ENCODE peak calls at places on chromosome 13, in seven cellular contexts. E is AG04450, J is pancreas, L is hepatocyte, S is thoracic aorta, H is suprapubic skin, N is neuronal stem cell. W is an unnamed sample.

GRCh38 chr13:96053003-96053703 is at the start of gene UGGT2:
- DNase-seq in E (peak), J (peak), L (peak), S (peak), H (peak), N (peak), W (peak)

GRCh38 chr13:96991072-96991471 is 3.2 kb downstream of the OXGR1 start:
- DNase-seq in E (no peak), J (no peak), L (no peak), S (no peak), H (no peak), N (no peak), W (no peak)

GRCh38 chr13:113500530-113501265 is 10.2 kb upstream of the DCUN1D2 start:
- DNase-seq in E (no peak), J (no peak), L (no peak), S (no peak), H (no peak), N (no peak), W (no peak)

GRCh38 chr13:41609828-41610227 is 152.5 kb downstream of the RGCC start:
- DNase-seq in E (no peak), J (no peak), L (no peak), S (no peak), H (no peak), N (no peak), W (no peak)

GRCh38 chr13:42577538-42577937 is 3.6 kb downstream of the TNFSF11 start:
- DNase-seq in E (no peak), J (no peak), L (no peak), S (no peak), H (no peak), N (no peak), W (no peak)

GRCh38 chr13:69331245-69331644 is 776.4 kb upstream of the ATXN8OS start:
- DNase-seq in E (no peak), J (no peak), L (no peak), S (no peak), H (no peak), N (no peak), W (no peak)

GRCh38 chr13:89969996-89970709 is 1377.3 kb upstream of the MIR17HG start:
- DNase-seq in E (no peak), J (no peak), L (no peak), S (no peak), H (no peak), N (no peak), W (no peak)

GRCh38 chr13:112719016-112719415 is 29.2 kb downstream of the ATP11A start:
- DNase-seq in E (no peak), J (no peak), L (no peak), S (no peak), H (no peak), N (no peak), W (no peak)

GRCh38 chr13:47133024-47133445 is 236.2 kb upstream of the HTR2A start:
- DNase-seq in E (no peak), J (no peak), L (no peak), S (no peak), H (no peak), N (no peak), W (no peak)

GRCh38 chr13:109494955-109495354 is 291.4 kb downstream of the IRS2 start:
- DNase-seq in E (no peak), J (no peak), L (no peak), S (no peak), H (no peak), N (no peak), W (no peak)

GRCh38 chr13:80037505-80037888 is 303.4 kb downstream of the SPRY2 start:
- DNase-seq in E (peak), J (no peak), L (peak), S (no peak), H (no peak), N (no peak), W (peak)

GRCh38 chr13:39370554-39370953 is 232.4 kb downstream of the LHFPL6 start:
- DNase-seq in E (no peak), J (no peak), L (peak), S (no peak), H (no peak), N (no peak), W (no peak)

GRCh38 chr13:71695662-71696061 is 171.3 kb downstream of the DACH1 start:
- DNase-seq in E (no peak), J (no peak), L (no peak), S (no peak), H (no peak), N (no peak), W (no peak)

GRCh38 chr13:44726777-44727176 is 150.6 kb upstream of the TSC22D1 start:
- DNase-seq in E (no peak), J (no peak), L (no peak), S (no peak), H (no peak), N (no peak), W (no peak)

GRCh38 chr13:30464496-30465351 is 1.0 kb downstream of the HMGB1 start:
- DNase-seq in E (peak), J (peak), L (peak), S (peak), H (peak), N (peak), W (no peak)

GRCh38 chr13:113917523-113918371 is 53.9 kb upstream of the GAS6 start:
- DNase-seq in E (no peak), J (no peak), L (no peak), S (no peak), H (peak), N (no peak), W (no peak)

GRCh38 chr13:90201198-90201597 is 1146.3 kb upstream of the MIR17HG start:
- DNase-seq in E (no peak), J (no peak), L (peak), S (no peak), H (no peak), N (no peak), W (no peak)

GRCh38 chr13:101452519-101453485 is at the start of gene ITGBL1:
- DNase-seq in E (no peak), J (no peak), L (no peak), S (no peak), H (peak), N (no peak), W (peak)

GRCh38 chr13:39599842-39600241 is 3.2 kb downstream of the LHFPL6 start:
- DNase-seq in E (no peak), J (no peak), L (no peak), S (no peak), H (no peak), N (no peak), W (no peak)

GRCh38 chr13:34162545-34162936 is 344.6 kb downstream of the RFC3 start:
- DNase-seq in E (no peak), J (no peak), L (no peak), S (no peak), H (no peak), N (no peak), W (no peak)

GRCh38 chr13:50713849-50714248 is 129.6 kb downstream of the DLEU7 start:
- DNase-seq in E (peak), J (no peak), L (no peak), S (no peak), H (no peak), N (no peak), W (no peak)

GRCh38 chr13:29817604-29818378 is 32.6 kb downstream of the UBL3 start:
- DNase-seq in E (no peak), J (no peak), L (no peak), S (no peak), H (no peak), N (no peak), W (no peak)

GRCh38 chr13:104810242-104810641 is 1725.2 kb downstream of the EFNB2 start:
- DNase-seq in E (no peak), J (no peak), L (no peak), S (no peak), H (no peak), N (no peak), W (no peak)

GRCh38 chr13:73331556-73331955 is 272.8 kb downstream of the KLF5 start:
- DNase-seq in E (no peak), J (no peak), L (no peak), S (no peak), H (no peak), N (no peak), W (no peak)

GRCh38 chr13:41132512-41133152 is at the start of gene KBTBD6:
- DNase-seq in E (peak), J (peak), L (peak), S (peak), H (peak), N (peak), W (peak)

GRCh38 chr13:106178816-106179215 is 356.6 kb downstream of the EFNB2 start:
- DNase-seq in E (no peak), J (no peak), L (no peak), S (no peak), H (no peak), N (no peak), W (no peak)

GRCh38 chr13:90884066-90884465 is 463.4 kb upstream of the MIR17HG start:
- DNase-seq in E (no peak), J (no peak), L (no peak), S (no peak), H (no peak), N (no peak), W (no peak)

GRCh38 chr13:110938662-110939421 is 24.0 kb upstream of the ANKRD10 start:
- DNase-seq in E (no peak), J (no peak), L (no peak), S (no peak), H (no peak), N (no peak), W (no peak)

GRCh38 chr13:105059786-105060185 is 1475.7 kb downstream of the EFNB2 start:
- DNase-seq in E (no peak), J (no peak), L (no peak), S (no peak), H (no peak), N (no peak), W (no peak)

GRCh38 chr13:113117956-113118327 is 4.7 kb upstream of the F10 start:
- DNase-seq in E (no peak), J (no peak), L (no peak), S (no peak), H (peak), N (no peak), W (no peak)

GRCh38 chr13:97256343-97256783 is 34.2 kb downstream of the MBNL2 start:
- DNase-seq in E (peak), J (peak), L (peak), S (no peak), H (no peak), N (no peak), W (no peak)

GRCh38 chr13:49218493-49219051 is 1.6 kb upstream of the MLNR start:
- DNase-seq in E (no peak), J (no peak), L (no peak), S (no peak), H (no peak), N (peak), W (no peak)

GRCh38 chr13:19680751-19681150 is 47.3 kb downstream of the MPHOSPH8 start:
- DNase-seq in E (no peak), J (no peak), L (no peak), S (no peak), H (no peak), N (no peak), W (no peak)

GRCh38 chr13:39201075-39201630 is 162.9 kb downstream of the NHLRC3 start:
- DNase-seq in E (no peak), J (no peak), L (no peak), S (no peak), H (no peak), N (no peak), W (no peak)

GRCh38 chr13:20873348-20873747 is 29.2 kb downstream of the XPO4 start:
- DNase-seq in E (no peak), J (no peak), L (no peak), S (no peak), H (no peak), N (peak), W (no peak)

GRCh38 chr13:20353973-20354372 is 121.9 kb upstream of the GJB6 start:
- DNase-seq in E (no peak), J (no peak), L (no peak), S (no peak), H (no peak), N (no peak), W (no peak)

GRCh38 chr13:43687038-43687437 is 99.7 kb downstream of the ENOX1 start:
- DNase-seq in E (no peak), J (no peak), L (no peak), S (no peak), H (no peak), N (no peak), W (no peak)

GRCh38 chr13:29532136-29532535 is 63.4 kb downstream of the SLC7A1 start:
- DNase-seq in E (no peak), J (no peak), L (no peak), S (no peak), H (no peak), N (no peak), W (no peak)

GRCh38 chr13:112893570-112894422 is 75.2 kb upstream of the MCF2L start:
- DNase-seq in E (no peak), J (peak), L (peak), S (no peak), H (no peak), N (peak), W (peak)

GRCh38 chr13:102569488-102569887 is 27.3 kb upstream of the TPP2 start:
- DNase-seq in E (no peak), J (no peak), L (no peak), S (no peak), H (no peak), N (no peak), W (no peak)
- H3K4me3 ChIP-seq in E (no peak), J (no peak), L (no peak), S (no peak), H (no peak), N (no peak), W (no peak)

DNA sequence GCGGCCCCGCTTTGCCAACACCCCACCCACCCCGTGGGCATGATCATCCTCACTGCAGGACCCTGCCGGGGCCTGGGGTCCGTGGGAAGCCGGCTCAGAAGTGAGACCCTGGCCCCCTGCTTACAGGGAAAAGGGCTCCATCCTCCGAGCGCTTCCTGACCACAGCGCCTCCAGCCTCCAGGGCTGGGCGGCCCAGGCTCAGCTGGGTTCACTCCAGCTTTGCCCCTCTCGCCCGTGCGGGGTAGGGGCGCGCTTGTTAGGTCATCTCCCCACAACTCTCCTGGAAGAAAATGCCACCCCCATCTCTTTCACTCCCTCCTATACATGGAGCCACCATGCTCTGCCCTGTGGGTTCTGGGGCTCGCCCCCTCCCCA is 6.6 kb upstream of the C1QTNF9B start:
- DNase-seq in E (no peak), J (no peak), L (no peak), S (no peak), H (no peak), N (no peak), W (no peak)
- H3K4me3 ChIP-seq in E (no peak), J (no peak), L (no peak), S (peak), H (peak), N (no peak), W (no peak)

GRCh38 chr13:99983401-99984133 is 2.0 kb downstream of the ZIC2 start:
- DNase-seq in E (no peak), J (no peak), L (peak), S (no peak), H (no peak), N (no peak), W (no peak)
- H3K4me3 ChIP-seq in E (no peak), J (no peak), L (no peak), S (no peak), H (no peak), N (peak), W (no peak)

GRCh38 chr13:77810430-77810829 is 108.2 kb downstream of the EDNRB start:
- DNase-seq in E (no peak), J (no peak), L (no peak), S (no peak), H (no peak), N (no peak), W (no peak)
- H3K4me3 ChIP-seq in E (no peak), J (no peak), L (no peak), S (no peak), H (no peak), N (no peak), W (no peak)

GRCh38 chr13:35672611-35673010 is 196.1 kb upstream of the MAB21L1 start:
- DNase-seq in E (no peak), J (no peak), L (no peak), S (no peak), H (no peak), N (no peak), W (no peak)
- H3K4me3 ChIP-seq in E (no peak), J (no peak), L (no peak), S (no peak), H (no peak), N (no peak), W (no peak)

DNA sequence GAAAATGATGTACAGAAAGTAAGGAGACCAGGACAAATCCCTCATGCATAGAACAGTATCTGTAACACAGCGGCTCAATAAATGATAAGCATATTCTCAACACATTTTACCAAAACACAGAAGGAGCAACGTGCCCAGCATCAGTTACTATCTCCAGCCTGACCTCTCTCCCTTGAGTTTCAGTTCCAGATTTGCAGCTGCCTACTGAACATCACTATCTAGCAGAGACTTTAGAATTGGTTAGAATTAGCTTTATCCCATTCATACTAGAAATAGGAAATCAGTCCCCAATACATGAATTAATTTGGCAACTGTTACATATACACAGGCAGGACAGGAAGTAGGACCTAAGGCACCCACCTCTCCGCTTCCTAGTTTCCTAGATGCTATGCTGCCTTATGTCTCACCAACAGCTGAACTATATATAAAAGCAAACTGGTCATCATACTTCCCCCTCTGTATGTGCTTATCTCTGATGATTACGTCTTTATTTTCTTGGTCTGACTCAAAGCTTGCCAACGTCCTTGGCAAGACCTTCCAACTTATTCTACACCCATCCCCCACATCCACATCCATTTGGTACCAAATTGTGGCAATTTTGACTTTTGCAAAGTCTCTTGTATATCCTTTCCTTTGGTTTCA is 61.1 kb downstream of the SACS start:
- DNase-seq in E (no peak), J (no peak), L (no peak), S (no peak), H (no peak), N (no peak), W (no peak)
- H3K4me3 ChIP-seq in E (peak), J (no peak), L (no peak), S (peak), H (no peak), N (no peak), W (no peak)

DNA sequence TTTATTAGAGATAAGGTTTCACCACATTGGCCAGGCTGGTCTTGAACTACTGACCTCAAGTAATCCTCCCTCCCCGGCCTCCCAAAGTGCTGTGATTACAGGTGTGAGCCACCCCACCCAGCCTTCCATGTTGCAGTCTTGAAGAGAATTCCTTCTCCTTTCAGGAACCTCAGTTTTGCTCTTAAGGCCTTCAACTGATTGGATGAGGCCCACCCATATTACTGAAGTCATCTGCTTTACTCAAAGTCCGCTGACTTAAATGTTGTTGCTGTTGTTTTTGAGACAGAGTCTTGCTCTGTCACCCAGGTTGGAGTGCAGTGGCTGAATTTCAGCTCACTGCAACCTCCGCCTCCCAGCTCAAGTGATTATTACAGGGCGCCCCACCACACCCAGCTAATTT is 33.5 kb downstream of the RASL11A start:
- DNase-seq in E (no peak), J (no peak), L (no peak), S (no peak), H (peak), N (no peak), W (no peak)
- H3K4me3 ChIP-seq in E (no peak), J (no peak), L (no peak), S (no peak), H (no peak), N (no peak), W (no peak)

GRCh38 chr13:33108620-33109019 is 92.4 kb downstream of the KL start:
- DNase-seq in E (no peak), J (no peak), L (no peak), S (no peak), H (no peak), N (no peak), W (no peak)

GRCh38 chr13:33106656-33107402 is 90.6 kb downstream of the KL start:
- DNase-seq in E (no peak), J (no peak), L (no peak), S (no peak), H (no peak), N (no peak), W (no peak)

GRCh38 chr13:33109319-33109718 is 93.1 kb downstream of the KL start:
- DNase-seq in E (no peak), J (no peak), L (no peak), S (no peak), H (no peak), N (no peak), W (no peak)

GRCh38 chr13:33105387-33106005 is 89.3 kb downstream of the KL start:
- DNase-seq in E (no peak), J (no peak), L (no peak), S (no peak), H (no peak), N (no peak), W (no peak)

GRCh38 chr13:33107403-33107760 is 91.2 kb downstream of the KL start:
- DNase-seq in E (no peak), J (no peak), L (no peak), S (no peak), H (no peak), N (no peak), W (no peak)
- H3K4me3 ChIP-seq in E (no peak), J (no peak), L (no peak), S (no peak), H (no peak), N (no peak), W (no peak)

DNA sequence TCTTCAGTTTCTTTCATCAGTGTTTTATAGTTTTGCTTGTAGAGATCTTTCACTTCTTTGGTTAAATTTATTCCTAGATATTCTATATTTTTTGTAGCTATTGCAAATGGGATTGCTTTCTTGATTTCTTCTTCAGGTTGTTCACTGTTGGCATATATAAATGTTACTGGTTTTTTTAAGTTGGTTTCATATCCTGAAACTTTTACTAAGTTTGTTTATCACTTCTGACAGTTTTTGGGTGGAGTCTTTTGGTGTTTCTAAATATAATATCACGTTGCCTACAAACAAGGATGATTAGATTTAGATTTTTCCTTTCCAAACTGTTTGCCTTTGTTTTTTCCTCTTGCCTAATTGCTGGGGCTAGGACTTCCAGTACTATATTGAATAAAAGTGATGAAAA is 109.7 kb downstream of the PAN3 start:
- DNase-seq in E (no peak), J (no peak), L (no peak), S (no peak), H (no peak), N (no peak), W (no peak)
- H3K4me3 ChIP-seq in E (no peak), J (no peak), L (no peak), S (no peak), H (no peak), N (no peak), W (no peak)

W was measured in RWPE2.